ENCODE peak calls at places on chromosome 13, in six cellular contexts. L, X, U, Y, Q and V are unnamed samples.
A peak's percentile ranks its signal among the peaks of the same experiment; 100 is the strongest.

GRCh38 chr13:34025746-34026145 is 207.8 kb downstream of the RFC3 start:
- DNase-seq in Q (no peak), L (no peak), Y (peak; percentile 14), U (no peak), X (no peak), V (peak; percentile 38)

GRCh38 chr13:101875091-101875490 is 422.6 kb downstream of the ITGBL1 start:
- DNase-seq in Q (no peak), U (no peak), X (no peak), L (no peak), Y (no peak), V (no peak)

GRCh38 chr13:110542311-110542796 is 19.2 kb downstream of the RAB20 start:
- DNase-seq in U (no peak), Q (no peak), L (no peak), X (no peak), Y (no peak), V (no peak)

GRCh38 chr13:50197705-50198104 is 182.5 kb downstream of the KCNRG start:
- DNase-seq in L (no peak), U (no peak), Y (no peak), Q (no peak), X (no peak), V (no peak)

GRCh38 chr13:66723606-66724005 is 506.5 kb downstream of the PCDH9 start:
- DNase-seq in U (no peak), Y (no peak), L (no peak), Q (no peak), X (no peak), V (no peak)

GRCh38 chr13:43041368-43041921 is 18.1 kb downstream of the DNAJC15 start:
- DNase-seq in U (no peak), Y (no peak), L (no peak), Q (no peak), X (no peak), V (no peak)

GRCh38 chr13:106649495-106649894 is 81.6 kb upstream of the ARGLU1 start:
- DNase-seq in U (no peak), Y (no peak), L (no peak), Q (no peak), X (peak; percentile 31), V (no peak)

GRCh38 chr13:112174476-112175110 is 107.6 kb downstream of the SOX1 start:
- DNase-seq in X (no peak), L (no peak), U (no peak), Y (no peak), Q (no peak), V (no peak)

GRCh38 chr13:50136678-50137077 is 121.4 kb downstream of the KCNRG start:
- DNase-seq in U (no peak), X (no peak), Y (no peak), Q (no peak), L (no peak), V (no peak)

GRCh38 chr13:47846886-47847285 is 154.2 kb downstream of the SUCLA2 start:
- DNase-seq in U (no peak), Y (no peak), L (no peak), Q (no peak), X (no peak), V (peak; percentile 34)

GRCh38 chr13:53775807-53776206 is 747.2 kb downstream of the OLFM4 start:
- DNase-seq in U (no peak), Y (no peak), X (no peak), Q (no peak), L (no peak), V (no peak)
- TF ChIP-seq CTCF in U (no peak), Y (no peak), X (no peak), Q (no peak), L (no peak), V (no peak)

GRCh38 chr13:95191821-95192220 is 109.4 kb downstream of the ABCC4 start:
- DNase-seq in Q (no peak), L (peak; percentile 64), Y (peak; percentile 88), X (peak; percentile 76), U (peak; percentile 93), V (peak; percentile 85)
- TF ChIP-seq CTCF in Q (peak; percentile 91), L (no peak), Y (peak; percentile 97), X (peak; percentile 85), U (peak; percentile 92), V (peak; percentile 97)

GRCh38 chr13:86567119-86567518 is 767.9 kb upstream of the SLITRK6 start:
- DNase-seq in X (no peak), Y (no peak), Q (no peak), U (peak; percentile 33), L (no peak), V (peak; percentile 6)
- TF ChIP-seq CTCF in X (no peak), Y (no peak), Q (no peak), U (no peak), L (no peak), V (peak; percentile 16)

GRCh38 chr13:23711355-23711754 is 141.1 kb downstream of the TNFRSF19 start:
- DNase-seq in L (no peak), X (no peak), Q (no peak), U (no peak), Y (no peak), V (no peak)

GRCh38 chr13:23710366-23710765 is 140.2 kb downstream of the TNFRSF19 start:
- DNase-seq in L (no peak), U (no peak), X (no peak), Q (no peak), Y (no peak), V (no peak)

GRCh38 chr13:23705578-23705977 is 135.4 kb downstream of the TNFRSF19 start:
- DNase-seq in Q (no peak), X (no peak), Y (peak; percentile 76), L (no peak), U (no peak), V (no peak)

GRCh38 chr13:23707674-23708073 is 137.5 kb downstream of the TNFRSF19 start:
- DNase-seq in L (no peak), Y (peak; percentile 59), Q (no peak), X (no peak), U (no peak), V (peak; percentile 54)

GRCh38 chr13:23709521-23709920 is 139.3 kb downstream of the TNFRSF19 start:
- DNase-seq in U (no peak), L (no peak), X (no peak), Q (no peak), Y (peak; percentile 24), V (peak; percentile 25)
- TF ChIP-seq CTCF in U (no peak), L (no peak), X (no peak), Q (no peak), Y (peak; percentile 31), V (no peak)

DNA sequence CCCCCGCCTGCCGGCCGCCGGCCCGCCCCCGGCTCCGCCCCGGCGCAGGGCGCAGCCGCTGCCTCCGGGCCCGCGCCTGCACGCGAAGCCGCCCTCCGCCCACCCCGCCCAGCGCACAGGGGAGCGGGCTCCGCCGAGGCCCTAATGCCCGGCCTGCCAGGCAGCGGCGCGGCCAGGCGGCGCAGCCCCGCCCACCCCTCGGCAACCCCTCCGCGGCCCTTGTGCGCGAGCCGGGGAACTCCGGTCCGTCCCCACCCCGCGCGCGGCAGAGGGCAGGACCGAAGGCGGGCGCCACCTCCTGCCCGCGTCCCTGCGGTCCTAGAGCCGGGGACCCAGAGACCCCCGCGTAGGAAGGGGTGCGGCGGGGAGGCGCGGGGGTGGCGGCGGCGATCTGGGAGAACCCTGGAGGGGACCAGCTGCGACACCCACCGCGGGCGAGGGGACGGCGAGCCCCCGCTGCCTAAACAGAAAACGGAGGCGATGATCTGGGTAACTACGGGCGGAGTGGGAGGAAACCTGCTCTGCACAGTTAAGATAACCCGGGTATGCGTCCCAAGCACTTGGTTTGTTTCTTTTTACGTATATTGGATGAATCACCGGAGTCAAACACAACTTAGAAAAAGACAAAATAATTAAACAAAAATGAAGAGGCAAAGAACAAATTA is 351 bp upstream of the USP12 start:
- DNase-seq in U (peak; percentile 91), L (peak; percentile 50), Q (peak; percentile 64), Y (peak; percentile 96), X (peak; percentile 95), V (peak; percentile 97)
- TF ChIP-seq CTCF in U (no peak), L (no peak), Q (no peak), Y (no peak), X (peak; percentile 23), V (no peak)

GRCh38 chr13:97333983-97334382 is 100.0 kb upstream of the RAP2A start:
- DNase-seq in Q (no peak), Y (peak; percentile 26), X (no peak), L (no peak), U (no peak), V (no peak)

GRCh38 chr13:97334690-97335089 is 99.3 kb upstream of the RAP2A start:
- DNase-seq in L (no peak), Y (no peak), Q (no peak), X (no peak), U (no peak), V (no peak)

GRCh38 chr13:97337985-97338384 is 96.0 kb upstream of the RAP2A start:
- DNase-seq in L (no peak), U (no peak), Q (no peak), X (no peak), Y (no peak), V (no peak)

GRCh38 chr13:97332725-97333124 is 101.2 kb upstream of the RAP2A start:
- DNase-seq in L (no peak), Y (no peak), X (no peak), Q (no peak), U (no peak), V (no peak)

GRCh38 chr13:97335488-97336134 is 98.4 kb upstream of the RAP2A start:
- DNase-seq in U (no peak), Q (no peak), Y (no peak), L (no peak), X (no peak), V (no peak)
- TF ChIP-seq CTCF in U (no peak), Q (no peak), Y (no peak), L (no peak), X (no peak), V (no peak)